ENCODE peak calls at places on chromosome X, in five cellular contexts. K, Y, R, A and G are unnamed samples.
A peak's percentile ranks its signal among the peaks of the same experiment; 100 is the strongest.

GRCh38 chrX:104098151-104098808 is 14.0 kb upstream of the ZCCHC18 start:
- DNase-seq in K (peak; percentile 57), Y (no peak), R (no peak), A (peak; percentile 60), G (no peak)

GRCh38 chrX:98194036-98194435 is 1310.3 kb downstream of the RPA4 start:
- DNase-seq in K (peak; percentile 12), Y (no peak), R (no peak), A (no peak), G (no peak)

GRCh38 chrX:71098302-71098701 is 2.7 kb downstream of the FOXO4 start:
- DNase-seq in K (peak; percentile 78), Y (no peak), R (no peak), A (peak; percentile 15), G (no peak)

GRCh38 chrX:137600769-137601168 is 34.8 kb downstream of the ZIC3 start:
- DNase-seq in K (no peak), Y (no peak), R (no peak), A (no peak), G (no peak)

GRCh38 chrX:140249122-140249521 is 255.7 kb downstream of the SOX3 start:
- DNase-seq in K (no peak), Y (no peak), R (no peak), A (no peak), G (no peak)

GRCh38 chrX:3522016-3522690 is 175.7 kb upstream of the MXRA5 start:
- DNase-seq in K (no peak), Y (no peak), R (no peak), A (no peak), G (no peak)

GRCh38 chrX:34332336-34332735 is 200.2 kb upstream of the FAM47A start:
- DNase-seq in K (no peak), Y (no peak), R (no peak), A (no peak), G (no peak)

GRCh38 chrX:137916090-137916746 is 350.3 kb downstream of the ZIC3 start:
- DNase-seq in K (no peak), Y (no peak), R (no peak), A (no peak), G (no peak)

GRCh38 chrX:16855363-16856075 is 14.6 kb downstream of the RBBP7 start:
- DNase-seq in K (no peak), Y (no peak), R (no peak), A (no peak), G (no peak)

GRCh38 chrX:110569506-110569905 is 210.9 kb downstream of the RTL9 start:
- DNase-seq in K (no peak), Y (no peak), R (no peak), A (no peak), G (no peak)

GRCh38 chrX:19705196-19705769 is 182.1 kb downstream of the SH3KBP1 start:
- DNase-seq in K (no peak), Y (no peak), R (no peak), A (no peak), G (no peak)

GRCh38 chrX:133444196-133444595 is 28.9 kb upstream of the GPC4 start:
- DNase-seq in K (no peak), Y (no peak), R (no peak), A (no peak), G (no peak)

GRCh38 chrX:38192007-38192625 is 28.6 kb downstream of the SRPX start:
- DNase-seq in K (peak; percentile 25), Y (no peak), R (peak; percentile 45), A (no peak), G (no peak)

GRCh38 chrX:47579537-47579936 is 2.7 kb upstream of the TIMP1 start:
- DNase-seq in K (peak; percentile 60), Y (peak; percentile 8), R (no peak), A (no peak), G (no peak)

GRCh38 chrX:332496-332860 is 13.9 kb upstream of the GTPBP6 start:
- DNase-seq in K (no peak), Y (no peak), R (no peak), A (no peak), G (no peak)

GRCh38 chrX:133638285-133638684 is 223.0 kb upstream of the GPC4 start:
- DNase-seq in K (no peak), Y (no peak), R (no peak), A (no peak), G (no peak)

GRCh38 chrX:124506031-124506430 is 159.7 kb downstream of the SH2D1A start:
- DNase-seq in K (no peak), Y (no peak), R (no peak), A (no peak), G (no peak)

GRCh38 chrX:150587585-150588503 is 19.4 kb downstream of the MTM1 start:
- DNase-seq in K (no peak), Y (no peak), R (no peak), A (no peak), G (no peak)

GRCh38 chrX:52852110-52852872 is 15.6 kb downstream of the XAGE3 start:
- DNase-seq in K (no peak), Y (no peak), R (no peak), A (no peak), G (no peak)

GRCh38 chrX:142327182-142327581 is 122.1 kb upstream of the MAGEC2 start:
- DNase-seq in K (no peak), Y (no peak), R (no peak), A (no peak), G (no peak)

GRCh38 chrX:123138473-123138872 is 45.6 kb upstream of the GRIA3 start:
- DNase-seq in K (no peak), Y (no peak), R (no peak), A (no peak), G (no peak)

GRCh38 chrX:39725114-39725513 is 372.6 kb downstream of the BCOR start:
- DNase-seq in K (no peak), Y (no peak), R (no peak), A (no peak), G (no peak)

GRCh38 chrX:64580035-64580434 is 184.8 kb upstream of the MTMR8 start:
- DNase-seq in K (no peak), Y (no peak), R (peak; percentile 38), A (no peak), G (no peak)

GRCh38 chrX:104335765-104336164 is 81.0 kb upstream of the ESX1 start:
- DNase-seq in K (no peak), Y (no peak), R (no peak), A (no peak), G (no peak)

GRCh38 chrX:133402042-133402453 is 13.2 kb downstream of the GPC4 start:
- DNase-seq in K (no peak), Y (no peak), R (no peak), A (no peak), G (no peak)

GRCh38 chrX:8820910-8821527 is 19.8 kb upstream of the FAM9A start:
- DNase-seq in K (no peak), Y (no peak), R (peak; percentile 49), A (no peak), G (no peak)

GRCh38 chrX:102514536-102514935 is 2.0 kb downstream of the TMSB15A start:
- DNase-seq in K (no peak), Y (no peak), R (no peak), A (no peak), G (no peak)

GRCh38 chrX:102517331-102517730 is 792 bp upstream of the TMSB15A start:
- DNase-seq in K (no peak), Y (no peak), R (no peak), A (no peak), G (no peak)

GRCh38 chrX:102516314-102516936 is at the start of gene TMSB15A:
- DNase-seq in K (no peak), Y (no peak), R (peak; percentile 76), A (no peak), G (peak; percentile 15)
- TF ChIP-seq POLR2AphosphoS5 in K (no peak), Y (peak; percentile 40), R (peak; percentile 75), A (peak; percentile 29), G (no peak)

GRCh38 chrX:13673016-13673415 is 15.9 kb upstream of the RAB9A start:
- DNase-seq in K (no peak), Y (no peak), R (no peak), A (no peak), G (no peak)

GRCh38 chrX:13667940-13668339 is 15.0 kb downstream of the TCEANC start:
- DNase-seq in K (no peak), Y (no peak), R (no peak), A (no peak), G (no peak)

GRCh38 chrX:13670197-13670596 is 17.3 kb downstream of the TCEANC start:
- DNase-seq in K (no peak), Y (no peak), R (no peak), A (no peak), G (no peak)

GRCh38 chrX:13666836-13667235 is 13.9 kb downstream of the TCEANC start:
- DNase-seq in K (no peak), Y (no peak), R (no peak), A (no peak), G (no peak)

GRCh38 chrX:13669246-13669689 is 16.3 kb downstream of the TCEANC start:
- DNase-seq in K (peak; percentile 28), Y (no peak), R (no peak), A (peak; percentile 90), G (no peak)
- TF ChIP-seq POLR2AphosphoS5 in K (no peak), Y (no peak), R (no peak), A (peak; percentile 55), G (no peak)

GRCh38 chrX:21655901-21656586 is 2.1 kb downstream of the KLHL34 start:
- DNase-seq in K (no peak), Y (no peak), R (no peak), A (no peak), G (peak; percentile 6)
- TF ChIP-seq POLR2AphosphoS5 in K (no peak), Y (no peak), R (no peak), A (no peak), G (no peak)

GRCh38 chrX:1330605-1331004 is 6.0 kb upstream of the IL3RA start:
- DNase-seq in K (no peak), Y (no peak), R (no peak), A (no peak), G (no peak)

GRCh38 chrX:1334854-1335253 is 1.7 kb upstream of the IL3RA start:
- DNase-seq in K (no peak), Y (no peak), R (no peak), A (no peak), G (no peak)

GRCh38 chrX:1341531-1342179 is 5.1 kb downstream of the IL3RA start:
- DNase-seq in K (peak; percentile 47), Y (no peak), R (no peak), A (no peak), G (no peak)

DNA sequence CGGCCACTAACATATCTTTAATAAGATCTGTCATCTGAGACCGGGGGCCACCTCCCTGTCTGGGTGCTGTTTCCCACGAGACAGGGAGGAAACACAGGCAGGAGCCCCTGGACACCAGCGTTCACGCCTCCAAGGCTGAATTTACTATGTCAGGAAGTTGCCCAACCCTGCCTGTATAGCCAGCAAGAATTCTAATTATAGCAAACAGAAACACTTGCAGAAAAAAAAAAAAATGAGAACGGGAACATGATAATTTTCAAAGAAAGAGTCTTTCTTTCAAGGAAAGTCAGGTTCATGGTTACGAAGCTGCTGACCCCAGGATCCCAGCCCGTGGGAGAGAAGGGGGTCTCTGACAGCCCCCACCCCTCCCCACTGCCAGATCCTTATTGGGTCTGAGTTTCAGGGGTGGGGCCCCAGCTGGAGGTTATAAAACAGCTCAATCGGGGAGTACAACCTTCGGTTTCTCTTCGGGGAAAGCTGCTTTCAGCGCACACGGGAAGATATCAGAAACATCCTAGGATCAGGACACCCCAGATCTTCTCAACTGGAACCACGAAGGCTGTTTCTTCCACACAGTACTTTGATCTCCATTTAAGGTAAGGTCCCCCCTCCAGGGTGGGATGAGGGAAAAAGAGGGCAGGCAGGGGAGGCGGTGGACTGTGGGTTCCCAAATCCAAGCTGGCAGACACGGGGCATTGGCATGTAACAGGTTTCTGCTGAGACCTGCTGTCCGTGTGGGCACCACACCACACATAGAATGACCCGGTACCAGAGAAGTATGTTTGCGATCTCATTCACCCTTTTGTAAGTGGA is at the start of gene IL3RA:
- DNase-seq in K (peak; percentile 87), Y (no peak), R (no peak), A (no peak), G (no peak)
- TF ChIP-seq POLR2AphosphoS5 in K (no peak), Y (no peak), R (no peak), A (no peak), G (peak; percentile 59)